ENCODE peak calls at places on chromosome 11, in seven cellular contexts. Q is transverse colon, P is prostate gland, L is stomach, M is heart left ventricle, V is uterus, E is spleen. Z is an unnamed sample.
A peak's percentile ranks its signal among the peaks of the same experiment; 100 is the strongest.

GRCh38 chr11:18775492-18776292 is 15.9 kb downstream of the PTPN5 start:
- DNase-seq in Q (peak; percentile 76), P (peak; percentile 57), L (peak; percentile 70), M (peak; percentile 55), V (no peak), E (no peak), Z (peak; percentile 69)

GRCh38 chr11:120055646-120056045 is 82.3 kb downstream of the TRIM29 start:
- DNase-seq in Q (no peak), P (peak; percentile 77), L (no peak), M (no peak), V (no peak), E (no peak), Z (no peak)

GRCh38 chr11:29336727-29337212 is 680.1 kb downstream of the KCNA4 start:
- DNase-seq in Q (no peak), P (no peak), L (no peak), M (no peak), V (no peak), E (no peak), Z (no peak)

GRCh38 chr11:68773521-68774187 is 22.3 kb upstream of the TESMIN start:
- DNase-seq in Q (no peak), P (no peak), L (no peak), M (no peak), V (no peak), E (no peak), Z (no peak)

GRCh38 chr11:90818196-90818735 is 595.4 kb upstream of the CHORDC1 start:
- DNase-seq in Q (no peak), P (no peak), L (no peak), M (no peak), V (no peak), E (no peak), Z (no peak)

GRCh38 chr11:15675683-15676082 is 561.0 kb downstream of the INSC start:
- DNase-seq in Q (no peak), P (no peak), L (no peak), M (no peak), V (no peak), E (no peak), Z (no peak)

GRCh38 chr11:70087446-70088167 is 9.5 kb downstream of the ANO1 start:
- DNase-seq in Q (no peak), P (no peak), L (no peak), M (no peak), V (no peak), E (no peak), Z (no peak)

GRCh38 chr11:76664578-76665061 is 5.9 kb downstream of the LRRC32 start:
- DNase-seq in Q (peak; percentile 9), P (no peak), L (no peak), M (peak; percentile 24), V (no peak), E (peak; percentile 85), Z (no peak)

GRCh38 chr11:81840375-81840774 is 893.3 kb downstream of the FAM181B start:
- DNase-seq in Q (no peak), P (no peak), L (no peak), M (no peak), V (no peak), E (no peak), Z (no peak)

GRCh38 chr11:64052436-64052835 is 16.7 kb downstream of the FLRT1 start:
- DNase-seq in Q (no peak), P (no peak), L (no peak), M (no peak), V (no peak), E (no peak), Z (no peak)

GRCh38 chr11:92941676-92942571 is 27.5 kb upstream of the MTNR1B start:
- DNase-seq in Q (no peak), P (no peak), L (no peak), M (no peak), V (no peak), E (no peak), Z (peak; percentile 17)

GRCh38 chr11:33329705-33330329 is 72.6 kb downstream of the HIPK3 start:
- DNase-seq in Q (peak; percentile 50), P (peak; percentile 45), L (peak; percentile 55), M (peak; percentile 46), V (no peak), E (no peak), Z (peak; percentile 12)

GRCh38 chr11:19111809-19112208 is 5.2 kb upstream of the ZDHHC13 start:
- DNase-seq in Q (no peak), P (no peak), L (no peak), M (no peak), V (no peak), E (no peak), Z (no peak)

GRCh38 chr11:17986007-17986710 is 26.7 kb downstream of the SERGEF start:
- DNase-seq in Q (no peak), P (no peak), L (no peak), M (peak; percentile 50), V (peak; percentile 65), E (no peak), Z (peak; percentile 40)

GRCh38 chr11:128196235-128196634 is 391.1 kb downstream of the ETS1 start:
- DNase-seq in Q (no peak), P (no peak), L (no peak), M (no peak), V (no peak), E (no peak), Z (no peak)

GRCh38 chr11:88739524-88739923 is 326.3 kb downstream of the GRM5 start:
- DNase-seq in Q (no peak), P (no peak), L (no peak), M (no peak), V (no peak), E (no peak), Z (no peak)

DNA sequence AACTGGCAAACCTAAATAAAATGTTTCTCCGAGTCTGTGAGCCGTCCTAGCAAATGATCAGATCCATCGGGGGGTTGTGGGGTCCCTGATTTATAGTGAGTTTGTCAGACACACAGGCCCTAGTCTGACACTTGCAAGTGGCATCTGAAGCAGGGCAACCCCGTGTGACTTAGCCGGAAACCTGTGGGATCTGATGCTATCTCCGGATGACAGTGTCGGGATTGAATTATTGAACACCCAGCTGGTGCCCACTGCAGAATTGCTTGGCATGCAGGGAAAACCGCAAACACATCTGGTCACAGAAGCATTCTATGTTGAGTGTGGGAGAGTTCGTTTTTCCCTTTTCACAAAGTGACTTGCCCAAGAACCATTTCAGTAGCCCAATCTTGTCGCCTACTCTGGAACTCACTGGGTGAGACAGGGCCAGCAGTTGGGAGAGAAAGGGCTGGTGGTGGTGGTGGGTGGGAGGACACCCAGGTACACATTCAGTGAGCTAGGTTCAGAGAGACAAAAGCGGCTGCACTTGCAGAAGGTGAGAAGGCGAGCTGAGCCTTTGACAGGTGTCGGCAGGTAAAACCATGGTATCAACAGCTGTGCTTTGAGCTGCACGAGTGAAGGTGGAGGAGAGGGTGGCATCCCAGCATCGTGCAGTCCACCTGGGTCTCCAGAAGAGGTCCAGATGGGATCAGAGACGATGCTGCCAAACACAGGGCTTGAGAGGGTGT is 33.7 kb upstream of the B3GAT1 start:
- DNase-seq in Q (no peak), P (no peak), L (no peak), M (no peak), V (no peak), E (no peak), Z (no peak)
- TF ChIP-seq POLR2A in Q (no peak), P (no peak), L (no peak), M (no peak), V (no peak), E (no peak), Z (no peak)

DNA sequence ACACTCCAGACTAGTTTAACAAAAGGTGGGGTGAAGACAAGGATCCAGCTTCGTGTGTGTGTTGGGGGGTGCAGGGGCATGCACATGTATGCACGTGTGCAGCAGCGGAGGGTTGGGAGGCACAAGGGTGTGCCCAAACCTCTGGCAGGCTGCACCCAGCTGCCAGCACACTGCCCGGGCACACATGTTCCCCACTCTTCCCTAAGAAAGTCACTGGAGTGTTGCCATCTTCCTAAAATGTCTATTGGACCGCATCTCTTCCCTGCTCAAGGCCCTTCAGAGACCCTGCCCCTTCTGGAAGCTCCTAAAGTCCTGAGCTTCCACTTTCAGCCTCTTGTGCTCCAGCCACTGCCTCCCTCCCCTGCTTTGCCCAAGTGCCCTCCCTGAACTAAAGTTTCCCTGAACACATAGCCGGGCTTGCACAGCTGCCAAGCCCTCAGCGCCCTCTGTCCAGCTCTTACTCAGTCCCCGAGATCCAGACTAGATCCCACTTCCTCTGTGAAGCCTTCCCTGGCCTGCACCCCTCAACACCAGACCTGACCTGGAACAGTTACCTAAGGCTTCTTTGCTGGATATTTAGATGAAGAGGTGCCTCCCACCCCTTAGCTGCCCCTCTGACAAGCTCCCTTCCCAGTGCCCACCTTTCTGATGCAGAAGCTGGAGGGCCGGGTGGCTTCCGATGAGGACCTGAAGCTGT is 6.0 kb downstream of the CFL1 start:
- DNase-seq in Q (no peak), P (no peak), L (no peak), M (no peak), V (no peak), E (no peak), Z (no peak)
- TF ChIP-seq POLR2A in Q (no peak), P (no peak), L (no peak), M (no peak), V (no peak), E (no peak), Z (no peak)

GRCh38 chr11:123056835-123057491 is 5.0 kb downstream of the HSPA8 start:
- DNase-seq in Q (no peak), P (no peak), L (no peak), M (no peak), V (no peak), E (no peak), Z (no peak)
- TF ChIP-seq POLR2A in Q (no peak), P (no peak), L (no peak), M (no peak), V (no peak), E (no peak), Z (no peak)

GRCh38 chr11:111778047-111778558 is 11.9 kb upstream of the PPP2R1B start:
- DNase-seq in Q (no peak), P (no peak), L (no peak), M (no peak), V (no peak), E (no peak), Z (no peak)

GRCh38 chr11:111779118-111779517 is 12.9 kb upstream of the PPP2R1B start:
- DNase-seq in Q (no peak), P (no peak), L (no peak), M (no peak), V (no peak), E (no peak), Z (no peak)

GRCh38 chr11:111777094-111778046 is 11.2 kb upstream of the PPP2R1B start:
- DNase-seq in Q (no peak), P (peak; percentile 45), L (no peak), M (no peak), V (no peak), E (no peak), Z (no peak)

GRCh38 chr11:111775024-111775710 is 9.0 kb upstream of the PPP2R1B start:
- DNase-seq in Q (peak; percentile 14), P (no peak), L (peak; percentile 49), M (peak; percentile 35), V (no peak), E (no peak), Z (no peak)

GRCh38 chr11:111776398-111777093 is 10.4 kb upstream of the PPP2R1B start:
- DNase-seq in Q (no peak), P (no peak), L (no peak), M (no peak), V (no peak), E (no peak), Z (no peak)
- TF ChIP-seq POLR2A in Q (no peak), P (no peak), L (no peak), M (no peak), V (no peak), E (no peak), Z (no peak)

GRCh38 chr11:9573054-9573774 is at the start of gene WEE1:
- DNase-seq in Q (peak; percentile 99), P (peak; percentile 98), L (peak; percentile 98), M (peak; percentile 98), V (peak; percentile 100), E (peak; percentile 99), Z (peak; percentile 92)
- TF ChIP-seq POLR2A in Q (peak; percentile 92), P (peak; percentile 92), L (no peak), M (no peak), V (peak; percentile 91), E (peak; percentile 45), Z (peak; percentile 85)

GRCh38 chr11:82900277-82901164 is at the start of gene PRCP:
- DNase-seq in Q (peak; percentile 97), P (peak; percentile 96), L (peak; percentile 96), M (peak; percentile 95), V (peak; percentile 92), E (peak; percentile 99), Z (peak; percentile 96)
- TF ChIP-seq POLR2A in Q (peak; percentile 85), P (peak; percentile 95), L (no peak), M (no peak), V (peak; percentile 88), E (no peak), Z (peak; percentile 82)